ENCODE peak calls at places on chromosomes 4 and X, in nine cellular contexts. One of them, this sample, is unnamed.

GRCh38 chr4:186104895-186105720 is 604 bp downstream of the FAM149A start:
- DNase-seq in naive thymus-derived CD4-positive, alpha-beta T cell: peak
- DNase-seq in iris pigment epithelial cell: peak
- DNase-seq in caudate nucleus: no peak
- DNase-seq in NCI-H1436: no peak
- DNase-seq in AG04450: no peak
- DNase-seq in T1000: no peak
- DNase-seq in HFFc6: no peak
- DNase-seq in activated naive CD4-positive, alpha-beta T cell: no peak
- DNase-seq in this sample: peak

GRCh38 chrX:140815868-140816267 is 106.3 kb downstream of the LINC00632 start:
- DNase-seq in naive thymus-derived CD4-positive, alpha-beta T cell: no peak
- DNase-seq in iris pigment epithelial cell: peak
- DNase-seq in caudate nucleus: no peak
- DNase-seq in NCI-H1436: no peak
- DNase-seq in AG04450: no peak
- DNase-seq in T1000: peak
- DNase-seq in HFFc6: peak
- DNase-seq in activated naive CD4-positive, alpha-beta T cell: no peak
- DNase-seq in this sample: no peak

GRCh38 chr4:10157478-10158354 is 41.1 kb upstream of the WDR1 start:
- DNase-seq in naive thymus-derived CD4-positive, alpha-beta T cell: peak
- DNase-seq in iris pigment epithelial cell: peak
- DNase-seq in caudate nucleus: peak
- DNase-seq in NCI-H1436: peak
- DNase-seq in AG04450: peak
- DNase-seq in T1000: peak
- DNase-seq in HFFc6: peak
- DNase-seq in activated naive CD4-positive, alpha-beta T cell: no peak
- DNase-seq in this sample: peak

GRCh38 chr4:40915318-40916217 is 165.8 kb downstream of the NSUN7 start:
- DNase-seq in naive thymus-derived CD4-positive, alpha-beta T cell: no peak
- DNase-seq in iris pigment epithelial cell: peak
- DNase-seq in caudate nucleus: no peak
- DNase-seq in NCI-H1436: no peak
- DNase-seq in AG04450: no peak
- DNase-seq in T1000: no peak
- DNase-seq in HFFc6: peak
- DNase-seq in activated naive CD4-positive, alpha-beta T cell: no peak
- DNase-seq in this sample: no peak

GRCh38 chr4:2248044-2248780 is 6.3 kb upstream of the HAUS3 start:
- DNase-seq in naive thymus-derived CD4-positive, alpha-beta T cell: no peak
- DNase-seq in iris pigment epithelial cell: no peak
- DNase-seq in caudate nucleus: no peak
- DNase-seq in NCI-H1436: no peak
- DNase-seq in AG04450: no peak
- DNase-seq in T1000: no peak
- DNase-seq in HFFc6: no peak
- DNase-seq in activated naive CD4-positive, alpha-beta T cell: no peak
- DNase-seq in this sample: peak

GRCh38 chrX:110383414-110383813 is 24.8 kb downstream of the RTL9 start:
- DNase-seq in naive thymus-derived CD4-positive, alpha-beta T cell: no peak
- DNase-seq in iris pigment epithelial cell: peak
- DNase-seq in caudate nucleus: no peak
- DNase-seq in NCI-H1436: no peak
- DNase-seq in AG04450: peak
- DNase-seq in T1000: no peak
- DNase-seq in HFFc6: peak
- DNase-seq in activated naive CD4-positive, alpha-beta T cell: no peak
- DNase-seq in this sample: no peak

GRCh38 chr4:47598320-47598719 is 113.2 kb downstream of the ATP10D start:
- DNase-seq in naive thymus-derived CD4-positive, alpha-beta T cell: no peak
- DNase-seq in iris pigment epithelial cell: peak
- DNase-seq in caudate nucleus: no peak
- DNase-seq in NCI-H1436: no peak
- DNase-seq in AG04450: no peak
- DNase-seq in T1000: no peak
- DNase-seq in HFFc6: no peak
- DNase-seq in activated naive CD4-positive, alpha-beta T cell: no peak
- DNase-seq in this sample: no peak

GRCh38 chr4:69617083-69617694 is 22.3 kb downstream of the UGT2A2 start:
- DNase-seq in naive thymus-derived CD4-positive, alpha-beta T cell: no peak
- DNase-seq in iris pigment epithelial cell: peak
- DNase-seq in caudate nucleus: no peak
- DNase-seq in NCI-H1436: peak
- DNase-seq in AG04450: peak
- DNase-seq in T1000: no peak
- DNase-seq in HFFc6: peak
- DNase-seq in activated naive CD4-positive, alpha-beta T cell: no peak
- DNase-seq in this sample: no peak

GRCh38 chr4:57063518-57063917 is 46.7 kb downstream of the IGFBP7 start:
- DNase-seq in naive thymus-derived CD4-positive, alpha-beta T cell: no peak
- DNase-seq in iris pigment epithelial cell: no peak
- DNase-seq in caudate nucleus: no peak
- DNase-seq in NCI-H1436: no peak
- DNase-seq in AG04450: no peak
- DNase-seq in T1000: no peak
- DNase-seq in HFFc6: no peak
- DNase-seq in activated naive CD4-positive, alpha-beta T cell: no peak
- DNase-seq in this sample: no peak

GRCh38 chr4:141654098-141654497 is 17.7 kb downstream of the IL15 start:
- DNase-seq in naive thymus-derived CD4-positive, alpha-beta T cell: no peak
- DNase-seq in iris pigment epithelial cell: no peak
- DNase-seq in caudate nucleus: no peak
- DNase-seq in NCI-H1436: no peak
- DNase-seq in AG04450: no peak
- DNase-seq in T1000: no peak
- DNase-seq in HFFc6: no peak
- DNase-seq in activated naive CD4-positive, alpha-beta T cell: no peak
- DNase-seq in this sample: peak

GRCh38 chr4:175346381-175346780 is 428.2 kb downstream of the ADAM29 start:
- DNase-seq in naive thymus-derived CD4-positive, alpha-beta T cell: no peak
- DNase-seq in iris pigment epithelial cell: no peak
- DNase-seq in caudate nucleus: no peak
- DNase-seq in NCI-H1436: no peak
- DNase-seq in AG04450: no peak
- DNase-seq in T1000: no peak
- DNase-seq in HFFc6: peak
- DNase-seq in activated naive CD4-positive, alpha-beta T cell: no peak
- DNase-seq in this sample: no peak

This sample was measured in right cardiac atrium.